ENCODE peak calls at places on chromosomes 5 and 9, in six cellular contexts. P, G, U, O, V and K are unnamed samples.

GRCh38 chr9:34328500-34328982 is 527 bp downstream of the KIF24 start:
- DNase-seq in V (no peak), O (no peak), P (no peak), U (peak; percentile 72), G (no peak), K (no peak)

GRCh38 chr5:124007675-124008398 is 495.9 kb downstream of the CSNK1G3 start:
- DNase-seq in P (peak; percentile 21), G (no peak), V (no peak), U (no peak), O (no peak), K (no peak)

GRCh38 chr5:146082798-146083197 is 22.6 kb downstream of the PLAC8L1 start:
- DNase-seq in O (no peak), V (no peak), P (peak; percentile 69), U (no peak), G (no peak), K (no peak)

GRCh38 chr9:18542837-18543405 is 69.0 kb downstream of the ADAMTSL1 start:
- DNase-seq in P (no peak), U (peak; percentile 62), V (no peak), G (peak; percentile 60), O (no peak), K (no peak)

GRCh38 chr9:37880916-37881479 is 22.9 kb downstream of the SLC25A51 start:
- DNase-seq in O (no peak), P (no peak), U (no peak), V (no peak), G (no peak), K (no peak)

GRCh38 chr9:130332384-130332926 is 66.9 kb downstream of the HMCN2 start:
- DNase-seq in O (no peak), P (no peak), U (no peak), G (no peak), V (no peak), K (no peak)

GRCh38 chr5:150801117-150801927 is 22.8 kb downstream of the SMIM3 start:
- DNase-seq in V (peak; percentile 47), G (peak; percentile 75), O (no peak), P (peak; percentile 42), U (no peak), K (no peak)

GRCh38 chr9:108282872-108283271 is 572.9 kb downstream of the ACTL7B start:
- DNase-seq in V (no peak), P (no peak), U (no peak), G (no peak), O (no peak), K (no peak)

GRCh38 chr5:149432861-149433462 is 53.9 kb upstream of the IL17B start:
- DNase-seq in U (no peak), V (no peak), G (no peak), O (no peak), P (no peak), K (no peak)

GRCh38 chr9:126805546-126806262 is 864 bp downstream of the ZBTB43 start:
- DNase-seq in V (peak; percentile 20), G (peak; percentile 55), O (peak; percentile 95), U (peak; percentile 80), P (peak; percentile 87), K (peak; percentile 67)

GRCh38 chr9:134317431-134318414 is 8.5 kb upstream of the RXRA start:
- DNase-seq in U (no peak), O (no peak), P (no peak), G (peak; percentile 56), V (no peak), K (no peak)

GRCh38 chr5:68304421-68305052 is 89.0 kb downstream of the PIK3R1 start:
- DNase-seq in O (no peak), U (peak; percentile 82), P (no peak), V (no peak), G (peak; percentile 58), K (no peak)

GRCh38 chr5:37696190-37697021 is 143.4 kb downstream of the GDNF start:
- DNase-seq in G (peak; percentile 34), V (no peak), P (no peak), O (no peak), U (peak; percentile 86), K (no peak)

GRCh38 chr5:1888541-1889251 is 6.0 kb upstream of the IRX4 start:
- DNase-seq in V (no peak), P (no peak), U (no peak), G (no peak), O (no peak), K (no peak)

GRCh38 chr9:7298123-7298522 is 501.5 kb downstream of the DMAC1 start:
- DNase-seq in U (no peak), G (no peak), P (peak; percentile 56), V (no peak), O (peak; percentile 86), K (no peak)

GRCh38 chr9:111271481-111272080 is 58.4 kb downstream of the OR2K2 start:
- DNase-seq in V (no peak), G (peak; percentile 43), P (no peak), O (no peak), U (no peak), K (no peak)